ENCODE peak calls at places on chromosomes 6 and 20, in ten cellular contexts. One of them, this sample, is unnamed.

GRCh38 chr6:107511410-107512070 is 21.6 kb downstream of the SOBP start:
- DNase-seq in upper lobe of right lung: no peak
- DNase-seq in cardiac fibroblast: peak; percentile 37
- DNase-seq in suprapubic skin: peak; percentile 60
- DNase-seq in psoas muscle: peak; percentile 78
- DNase-seq in brain microvascular endothelial cell: no peak
- DNase-seq in AG04449: no peak
- DNase-seq in IMR-90: no peak
- DNase-seq in PC-3: no peak
- DNase-seq in lower leg skin: no peak
- DNase-seq in this sample: no peak

GRCh38 chr6:136920216-136920857 is 1.8 kb upstream of the SLC35D3 start:
- DNase-seq in PC-3: no peak
- DNase-seq in psoas muscle: no peak
- DNase-seq in suprapubic skin: no peak
- DNase-seq in cardiac fibroblast: no peak
- DNase-seq in upper lobe of right lung: no peak
- DNase-seq in IMR-90: no peak
- DNase-seq in AG04449: no peak
- DNase-seq in brain microvascular endothelial cell: no peak
- DNase-seq in lower leg skin: no peak
- DNase-seq in this sample: no peak

GRCh38 chr6:29828471-29828797 is 809 bp downstream of the HLA-G start:
- DNase-seq in lower leg skin: no peak
- DNase-seq in brain microvascular endothelial cell: no peak
- DNase-seq in AG04449: no peak
- DNase-seq in cardiac fibroblast: no peak
- DNase-seq in upper lobe of right lung: no peak
- DNase-seq in psoas muscle: no peak
- DNase-seq in IMR-90: no peak
- DNase-seq in PC-3: no peak
- DNase-seq in suprapubic skin: no peak
- DNase-seq in this sample: no peak

GRCh38 chr6:166584046-166584679 is 2.3 kb downstream of the RAMACL start:
- DNase-seq in cardiac fibroblast: no peak
- DNase-seq in suprapubic skin: no peak
- DNase-seq in upper lobe of right lung: no peak
- DNase-seq in brain microvascular endothelial cell: no peak
- DNase-seq in lower leg skin: peak; percentile 59
- DNase-seq in PC-3: no peak
- DNase-seq in IMR-90: no peak
- DNase-seq in AG04449: no peak
- DNase-seq in psoas muscle: no peak
- DNase-seq in this sample: no peak

GRCh38 chr6:40809627-40810026 is 222.5 kb upstream of the LRFN2 start:
- DNase-seq in AG04449: no peak
- DNase-seq in psoas muscle: no peak
- DNase-seq in brain microvascular endothelial cell: no peak
- DNase-seq in lower leg skin: no peak
- DNase-seq in IMR-90: no peak
- DNase-seq in suprapubic skin: no peak
- DNase-seq in PC-3: no peak
- DNase-seq in upper lobe of right lung: no peak
- DNase-seq in cardiac fibroblast: no peak
- DNase-seq in this sample: no peak

GRCh38 chr6:7911345-7911725 is 747 bp upstream of the TXNDC5 start:
- DNase-seq in brain microvascular endothelial cell: no peak
- DNase-seq in psoas muscle: no peak
- DNase-seq in AG04449: no peak
- DNase-seq in IMR-90: no peak
- DNase-seq in suprapubic skin: no peak
- DNase-seq in lower leg skin: no peak
- DNase-seq in cardiac fibroblast: no peak
- DNase-seq in PC-3: peak; percentile 44
- DNase-seq in upper lobe of right lung: no peak
- DNase-seq in this sample: no peak

GRCh38 chr6:139979021-139979721 is 604.7 kb upstream of the CITED2 start:
- DNase-seq in AG04449: no peak
- DNase-seq in lower leg skin: no peak
- DNase-seq in upper lobe of right lung: no peak
- DNase-seq in cardiac fibroblast: no peak
- DNase-seq in brain microvascular endothelial cell: no peak
- DNase-seq in psoas muscle: no peak
- DNase-seq in PC-3: no peak
- DNase-seq in suprapubic skin: no peak
- DNase-seq in IMR-90: no peak
- DNase-seq in this sample: no peak

GRCh38 chr6:9484686-9485085 is 930.2 kb downstream of the TFAP2A start:
- DNase-seq in suprapubic skin: no peak
- DNase-seq in AG04449: no peak
- DNase-seq in PC-3: no peak
- DNase-seq in lower leg skin: no peak
- DNase-seq in psoas muscle: no peak
- DNase-seq in cardiac fibroblast: no peak
- DNase-seq in upper lobe of right lung: no peak
- DNase-seq in brain microvascular endothelial cell: no peak
- DNase-seq in IMR-90: peak; percentile 19
- DNase-seq in this sample: no peak

GRCh38 chr6:42627044-42627443 is 63.2 kb downstream of the UBR2 start:
- DNase-seq in IMR-90: no peak
- DNase-seq in brain microvascular endothelial cell: no peak
- DNase-seq in cardiac fibroblast: no peak
- DNase-seq in AG04449: no peak
- DNase-seq in lower leg skin: no peak
- DNase-seq in suprapubic skin: no peak
- DNase-seq in upper lobe of right lung: no peak
- DNase-seq in PC-3: no peak
- DNase-seq in psoas muscle: no peak
- DNase-seq in this sample: no peak

GRCh38 chr20:45407067-45407745 is 883 bp upstream of the DBNDD2 start:
- DNase-seq in psoas muscle: peak; percentile 61
- DNase-seq in AG04449: no peak
- DNase-seq in PC-3: no peak
- DNase-seq in suprapubic skin: no peak
- DNase-seq in cardiac fibroblast: peak; percentile 32
- DNase-seq in upper lobe of right lung: peak; percentile 78
- DNase-seq in lower leg skin: peak; percentile 89
- DNase-seq in IMR-90: no peak
- DNase-seq in brain microvascular endothelial cell: peak; percentile 43
- DNase-seq in this sample: no peak

GRCh38 chr20:45406260-45407066 is 1.6 kb upstream of the DBNDD2 start:
- DNase-seq in suprapubic skin: peak; percentile 78
- DNase-seq in brain microvascular endothelial cell: no peak
- DNase-seq in lower leg skin: peak; percentile 94
- DNase-seq in IMR-90: no peak
- DNase-seq in cardiac fibroblast: peak; percentile 47
- DNase-seq in AG04449: no peak
- DNase-seq in psoas muscle: peak; percentile 84
- DNase-seq in PC-3: peak; percentile 52
- DNase-seq in upper lobe of right lung: peak; percentile 88
- DNase-seq in this sample: peak; percentile 68

GRCh38 chr20:45409531-45410272 is 1.6 kb downstream of the DBNDD2 start:
- DNase-seq in cardiac fibroblast: no peak
- DNase-seq in upper lobe of right lung: no peak
- DNase-seq in lower leg skin: no peak
- DNase-seq in IMR-90: no peak
- DNase-seq in psoas muscle: no peak
- DNase-seq in brain microvascular endothelial cell: no peak
- DNase-seq in PC-3: no peak
- DNase-seq in suprapubic skin: no peak
- DNase-seq in AG04449: no peak
- DNase-seq in this sample: no peak

GRCh38 chr20:45408646-45409213 is 641 bp downstream of the DBNDD2 start:
- DNase-seq in upper lobe of right lung: no peak
- DNase-seq in cardiac fibroblast: no peak
- DNase-seq in lower leg skin: no peak
- DNase-seq in suprapubic skin: no peak
- DNase-seq in AG04449: no peak
- DNase-seq in IMR-90: no peak
- DNase-seq in psoas muscle: no peak
- DNase-seq in brain microvascular endothelial cell: no peak
- DNase-seq in PC-3: no peak
- DNase-seq in this sample: no peak

GRCh38 chr20:45407783-45408645 is at the start of gene DBNDD2:
- DNase-seq in PC-3: no peak
- DNase-seq in cardiac fibroblast: no peak
- DNase-seq in psoas muscle: no peak
- DNase-seq in upper lobe of right lung: no peak
- DNase-seq in IMR-90: no peak
- DNase-seq in AG04449: no peak
- DNase-seq in lower leg skin: no peak
- DNase-seq in suprapubic skin: no peak
- DNase-seq in brain microvascular endothelial cell: no peak
- DNase-seq in this sample: no peak
- H3K4me3 ChIP-seq in PC-3: no peak within 1 kb of the TSS
- H3K4me3 ChIP-seq in cardiac fibroblast: peak within 1 kb of the TSS; percentile 63
- H3K4me3 ChIP-seq in psoas muscle: peak within 1 kb of the TSS; percentile 99
- H3K4me3 ChIP-seq in upper lobe of right lung: peak within 1 kb of the TSS; percentile 86
- H3K4me3 ChIP-seq in IMR-90: peak within 1 kb of the TSS; percentile 63
- H3K4me3 ChIP-seq in AG04449: peak within 1 kb of the TSS; percentile 66
- H3K4me3 ChIP-seq in lower leg skin: peak within 1 kb of the TSS; percentile 57
- H3K4me3 ChIP-seq in suprapubic skin: peak within 1 kb of the TSS; percentile 87
- H3K4me3 ChIP-seq in brain microvascular endothelial cell: peak within 1 kb of the TSS; percentile 61
- H3K4me3 ChIP-seq in this sample: peak within 1 kb of the TSS; percentile 58

GRCh38 chr6:73695619-73696421 is at the start of gene CD109:
- DNase-seq in psoas muscle: peak; percentile 48
- DNase-seq in cardiac fibroblast: peak; percentile 83
- DNase-seq in lower leg skin: peak; percentile 88
- DNase-seq in AG04449: peak; percentile 14
- DNase-seq in IMR-90: peak; percentile 73
- DNase-seq in upper lobe of right lung: peak; percentile 73
- DNase-seq in suprapubic skin: peak; percentile 70
- DNase-seq in PC-3: peak; percentile 77
- DNase-seq in brain microvascular endothelial cell: peak; percentile 51
- DNase-seq in this sample: peak; percentile 80

GRCh38 chr6:73699656-73700055 is 3.7 kb downstream of the CD109 start:
- DNase-seq in upper lobe of right lung: no peak
- DNase-seq in cardiac fibroblast: peak; percentile 35
- DNase-seq in lower leg skin: no peak
- DNase-seq in IMR-90: no peak
- DNase-seq in AG04449: no peak
- DNase-seq in suprapubic skin: no peak
- DNase-seq in psoas muscle: no peak
- DNase-seq in brain microvascular endothelial cell: no peak
- DNase-seq in PC-3: no peak
- DNase-seq in this sample: no peak

GRCh38 chr6:73700060-73700459 is 4.1 kb downstream of the CD109 start:
- DNase-seq in PC-3: no peak
- DNase-seq in psoas muscle: no peak
- DNase-seq in brain microvascular endothelial cell: no peak
- DNase-seq in suprapubic skin: no peak
- DNase-seq in cardiac fibroblast: no peak
- DNase-seq in lower leg skin: no peak
- DNase-seq in IMR-90: no peak
- DNase-seq in upper lobe of right lung: no peak
- DNase-seq in AG04449: no peak
- DNase-seq in this sample: no peak

GRCh38 chr6:73694711-73695411 is 1.1 kb upstream of the CD109 start:
- DNase-seq in lower leg skin: no peak
- DNase-seq in cardiac fibroblast: peak; percentile 54
- DNase-seq in IMR-90: peak; percentile 61
- DNase-seq in upper lobe of right lung: no peak
- DNase-seq in brain microvascular endothelial cell: no peak
- DNase-seq in PC-3: peak; percentile 63
- DNase-seq in suprapubic skin: no peak
- DNase-seq in psoas muscle: no peak
- DNase-seq in AG04449: no peak
- DNase-seq in this sample: peak; percentile 76

DNA sequence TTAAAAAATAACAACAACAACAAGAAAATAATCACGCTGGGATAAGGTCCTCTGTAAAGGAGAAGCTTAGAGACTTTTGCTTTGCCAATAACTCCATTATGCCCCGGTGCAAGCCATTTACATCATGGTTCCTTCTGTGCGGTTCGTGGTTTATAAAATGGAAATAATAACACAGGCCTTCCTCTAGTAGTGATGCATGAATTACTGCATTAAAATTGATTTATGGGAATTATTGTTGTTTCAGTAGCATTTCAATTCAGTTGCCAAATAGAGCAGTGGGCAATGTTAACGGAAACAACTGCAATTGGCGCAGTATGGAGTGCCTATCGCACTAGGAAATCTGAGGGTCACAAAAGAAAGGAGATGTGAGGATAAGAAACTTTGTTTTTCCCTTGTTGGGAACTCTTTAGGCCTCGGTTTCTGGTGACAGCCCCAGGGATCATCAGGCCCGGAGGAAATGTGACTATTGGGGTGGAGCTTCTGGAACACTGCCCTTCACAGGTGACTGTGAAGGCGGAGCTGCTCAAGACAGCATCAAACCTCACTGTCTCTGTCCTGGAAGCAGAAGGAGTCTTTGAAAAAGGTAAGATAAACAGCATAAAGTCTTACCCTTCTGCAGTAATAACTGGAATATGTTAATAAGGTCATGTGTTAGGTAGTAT is 1.1 kb downstream of the CD109 start:
- DNase-seq in lower leg skin: no peak
- DNase-seq in AG04449: no peak
- DNase-seq in brain microvascular endothelial cell: no peak
- DNase-seq in cardiac fibroblast: no peak
- DNase-seq in upper lobe of right lung: no peak
- DNase-seq in suprapubic skin: no peak
- DNase-seq in IMR-90: no peak
- DNase-seq in PC-3: peak; percentile 58
- DNase-seq in psoas muscle: no peak
- DNase-seq in this sample: no peak
- H3K4me3 ChIP-seq in lower leg skin: no peak overlapping the region
- H3K4me3 ChIP-seq in AG04449: peak overlapping the region; percentile 69
- H3K4me3 ChIP-seq in brain microvascular endothelial cell: peak overlapping the region; percentile 67
- H3K4me3 ChIP-seq in cardiac fibroblast: peak overlapping the region; percentile 61
- H3K4me3 ChIP-seq in upper lobe of right lung: peak overlapping the region; percentile 60
- H3K4me3 ChIP-seq in suprapubic skin: peak overlapping the region; percentile 63
- H3K4me3 ChIP-seq in IMR-90: no peak overlapping the region
- H3K4me3 ChIP-seq in PC-3: peak overlapping the region; percentile 84
- H3K4me3 ChIP-seq in psoas muscle: peak overlapping the region; percentile 74
- H3K4me3 ChIP-seq in this sample: peak overlapping the region; percentile 58

GRCh38 chr20:63006611-63007471 is at the start of gene BHLHE23:
- DNase-seq in PC-3: no peak
- DNase-seq in IMR-90: no peak
- DNase-seq in psoas muscle: no peak
- DNase-seq in cardiac fibroblast: no peak
- DNase-seq in lower leg skin: no peak
- DNase-seq in suprapubic skin: no peak
- DNase-seq in upper lobe of right lung: no peak
- DNase-seq in AG04449: no peak
- DNase-seq in brain microvascular endothelial cell: no peak
- DNase-seq in this sample: peak; percentile 30
- H3K4me3 ChIP-seq in PC-3: no peak within 1 kb of the TSS
- H3K4me3 ChIP-seq in IMR-90: no peak within 1 kb of the TSS
- H3K4me3 ChIP-seq in psoas muscle: no peak within 1 kb of the TSS
- H3K4me3 ChIP-seq in cardiac fibroblast: no peak within 1 kb of the TSS
- H3K4me3 ChIP-seq in lower leg skin: no peak within 1 kb of the TSS
- H3K4me3 ChIP-seq in suprapubic skin: peak within 1 kb of the TSS; percentile 23
- H3K4me3 ChIP-seq in upper lobe of right lung: no peak within 1 kb of the TSS
- H3K4me3 ChIP-seq in AG04449: no peak within 1 kb of the TSS
- H3K4me3 ChIP-seq in brain microvascular endothelial cell: no peak within 1 kb of the TSS
- H3K4me3 ChIP-seq in this sample: no peak within 1 kb of the TSS

DNA sequence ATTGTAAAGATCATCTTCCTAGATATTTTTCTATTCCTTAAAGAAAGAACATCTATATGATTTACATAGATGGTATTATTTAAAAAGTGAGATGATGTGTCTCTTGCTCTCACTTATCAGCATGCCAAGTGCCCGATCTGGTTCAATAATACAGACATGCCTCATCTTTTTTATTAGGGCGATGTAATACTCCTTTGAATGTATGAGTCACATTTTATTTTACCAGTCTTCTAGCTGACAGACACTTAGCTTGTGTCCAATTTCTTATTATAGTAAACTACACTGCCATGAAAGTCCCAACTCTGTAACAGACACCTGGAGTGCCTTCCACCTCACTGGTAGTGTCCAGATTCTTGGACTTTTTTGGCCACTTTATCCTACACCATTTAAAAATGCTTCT is 586.6 kb upstream of the BTBD3 start:
- DNase-seq in IMR-90: no peak
- DNase-seq in brain microvascular endothelial cell: no peak
- DNase-seq in upper lobe of right lung: no peak
- DNase-seq in psoas muscle: no peak
- DNase-seq in PC-3: peak; percentile 84
- DNase-seq in AG04449: no peak
- DNase-seq in lower leg skin: no peak
- DNase-seq in suprapubic skin: no peak
- DNase-seq in cardiac fibroblast: no peak
- DNase-seq in this sample: peak; percentile 23
- H3K4me3 ChIP-seq in IMR-90: no peak overlapping the region
- H3K4me3 ChIP-seq in brain microvascular endothelial cell: no peak overlapping the region
- H3K4me3 ChIP-seq in upper lobe of right lung: no peak overlapping the region
- H3K4me3 ChIP-seq in psoas muscle: no peak overlapping the region
- H3K4me3 ChIP-seq in PC-3: no peak overlapping the region
- H3K4me3 ChIP-seq in AG04449: no peak overlapping the region
- H3K4me3 ChIP-seq in lower leg skin: no peak overlapping the region
- H3K4me3 ChIP-seq in suprapubic skin: no peak overlapping the region
- H3K4me3 ChIP-seq in cardiac fibroblast: no peak overlapping the region
- H3K4me3 ChIP-seq in this sample: no peak overlapping the region

This sample was measured in MG63.